ENCODE peak calls at places on chromosomes 12 and 14, in four cellular contexts. E is neuronal stem cell, I is glutamatergic neuron, W is posterior vena cava. G is an unnamed sample.
A peak's percentile ranks its signal among the peaks of the same experiment; 100 is the strongest.

GRCh38 chr12:68236421-68237059 is 10.9 kb upstream of the IL26 start:
- DNase-seq in E (no peak), I (no peak), W (no peak), G (no peak)

GRCh38 chr14:31582286-31582691 is 21.1 kb downstream of the NUBPL start:
- DNase-seq in E (peak; percentile 30), I (no peak), W (no peak), G (no peak)

GRCh38 chr14:96304956-96305355 is 48.9 kb downstream of the BDKRB1 start:
- DNase-seq in E (no peak), I (peak; percentile 56), W (no peak), G (no peak)

GRCh38 chr12:128381961-128382360 is 115.0 kb downstream of the TMEM132C start:
- DNase-seq in E (no peak), I (no peak), W (no peak), G (no peak)

GRCh38 chr14:54893151-54893760 is 9.4 kb downstream of the GCH1 start:
- DNase-seq in E (no peak), I (no peak), W (no peak), G (peak; percentile 22)

GRCh38 chr14:39628087-39628486 is 195.9 kb upstream of the FBXO33 start:
- DNase-seq in E (no peak), I (no peak), W (no peak), G (no peak)

GRCh38 chr12:2813573-2814185 is 1.2 kb downstream of the ITFG2 start:
- DNase-seq in E (no peak), I (peak; percentile 53), W (no peak), G (peak; percentile 61)

GRCh38 chr12:644818-645552 is 18.3 kb downstream of the NINJ2 start:
- DNase-seq in E (no peak), I (no peak), W (peak; percentile 58), G (no peak)

GRCh38 chr14:96364911-96365310 is 1.6 kb downstream of the GSKIP start:
- DNase-seq in E (no peak), I (no peak), W (no peak), G (no peak)

GRCh38 chr14:85254718-85255117 is 275.2 kb upstream of the FLRT2 start:
- DNase-seq in E (no peak), I (no peak), W (no peak), G (no peak)

GRCh38 chr12:116694653-116695463 is 43.0 kb downstream of the SPRING1 start:
- DNase-seq in E (no peak), I (no peak), W (no peak), G (no peak)

GRCh38 chr12:94089891-94090290 is 58.5 kb upstream of the PLXNC1 start:
- DNase-seq in E (no peak), I (no peak), W (no peak), G (no peak)

GRCh38 chr14:70905316-70905715 is 1.9 kb upstream of the PCNX1 start:
- DNase-seq in E (no peak), I (no peak), W (no peak), G (no peak)

GRCh38 chr14:31228533-31228932 is 20.9 kb upstream of the HECTD1 start:
- DNase-seq in E (no peak), I (no peak), W (no peak), G (no peak)

GRCh38 chr12:39451977-39452376 is 9.1 kb upstream of the KIF21A start:
- DNase-seq in E (no peak), I (no peak), W (no peak), G (no peak)

G was measured in H54.